ENCODE peak calls at places on chromosomes 4 and X, in ten cellular contexts. V, F, I, W, R, C, B, L, T and G are unnamed samples.

GRCh38 chr4:88477229-88477860 is 20.4 kb downstream of the HERC5 start:
- DNase-seq in T (no peak), W (no peak), R (no peak), L (no peak), F (no peak), B (no peak), C (no peak), V (no peak), I (no peak), G (no peak)

GRCh38 chr4:145731026-145731425 is 51.1 kb downstream of the C4orf51 start:
- DNase-seq in I (peak; percentile 51), R (no peak), B (no peak), L (peak; percentile 19), T (no peak), C (peak; percentile 93), F (no peak), V (no peak), W (no peak), G (peak; percentile 24)

GRCh38 chr4:36414248-36414647 is 132.8 kb downstream of the DTHD1 start:
- DNase-seq in L (peak; percentile 3), C (no peak), I (peak; percentile 1), W (no peak), V (no peak), R (no peak), F (no peak), B (no peak), T (no peak), G (no peak)

GRCh38 chr4:38930696-38931095 is 63.1 kb downstream of the FAM114A1 start:
- DNase-seq in T (no peak), I (no peak), B (no peak), L (no peak), W (no peak), F (no peak), R (no peak), C (no peak), V (no peak), G (no peak)

GRCh38 chr4:30716158-30716557 is 4.0 kb upstream of the PCDH7 start:
- DNase-seq in I (peak; percentile 13), W (no peak), V (no peak), B (no peak), F (peak; percentile 33), R (no peak), C (peak; percentile 79), L (peak; percentile 59), T (no peak), G (peak; percentile 26)

GRCh38 chr4:41517747-41518146 is 20.2 kb upstream of the LIMCH1 start:
- DNase-seq in W (no peak), I (no peak), L (no peak), T (no peak), R (no peak), F (no peak), B (no peak), V (no peak), C (no peak), G (no peak)

GRCh38 chrX:41312786-41313185 is 21.2 kb upstream of the DDX3X start:
- DNase-seq in R (no peak), V (no peak), B (no peak), L (no peak), I (no peak), W (no peak), F (no peak), T (no peak), C (no peak), G (no peak)

GRCh38 chr4:104491826-104492771 is 2.6 kb downstream of the CXXC4 start:
- DNase-seq in V (peak; percentile 22), R (peak; percentile 4), B (no peak), F (no peak), I (no peak), W (peak; percentile 20), L (peak; percentile 72), T (no peak), C (peak; percentile 82), G (peak; percentile 0)

GRCh38 chr4:129929052-129929451 is 833.1 kb downstream of the C4orf33 start:
- DNase-seq in R (no peak), L (no peak), T (no peak), V (no peak), B (no peak), C (peak; percentile 47), W (peak; percentile 5), I (peak; percentile 2), F (no peak), G (no peak)

GRCh38 chr4:144580421-144580820 is 65.5 kb upstream of the HHIP start:
- DNase-seq in W (no peak), B (no peak), F (no peak), C (no peak), I (no peak), V (no peak), R (no peak), L (no peak), T (no peak), G (no peak)

GRCh38 chr4:104743141-104743748 is 248.6 kb upstream of the CXXC4 start:
- DNase-seq in I (no peak), V (no peak), T (no peak), W (no peak), C (no peak), F (no peak), L (no peak), B (no peak), R (no peak), G (no peak)

GRCh38 chrX:110741213-110741796 is 54.3 kb downstream of the CHRDL1 start:
- DNase-seq in I (no peak), L (no peak), T (no peak), F (peak; percentile 63), W (no peak), R (peak; percentile 2), V (no peak), B (no peak), C (no peak), G (peak; percentile 86)

GRCh38 chrX:16033336-16033735 is 90.0 kb upstream of the GRPR start:
- DNase-seq in L (no peak), F (peak; percentile 17), W (no peak), B (no peak), I (no peak), C (no peak), T (no peak), V (no peak), R (no peak), G (no peak)

GRCh38 chr4:8330821-8331566 is 61.4 kb downstream of the HTRA3 start:
- DNase-seq in R (no peak), B (no peak), V (peak; percentile 33), C (no peak), L (no peak), F (peak; percentile 31), T (no peak), W (no peak), I (no peak), G (no peak)

GRCh38 chr4:4866833-4867744 is 7.6 kb downstream of the MSX1 start:
- DNase-seq in L (no peak), B (no peak), C (no peak), I (no peak), T (no peak), W (peak; percentile 61), R (no peak), V (no peak), F (no peak), G (no peak)

GRCh38 chr4:2516635-2517034 is 19.8 kb upstream of the FAM193A start:
- DNase-seq in I (no peak), T (no peak), R (no peak), C (no peak), B (no peak), W (no peak), V (no peak), F (no peak), L (no peak), G (no peak)

GRCh38 chrX:16320765-16321355 is 153.6 kb downstream of the MAGEB17 start:
- DNase-seq in I (no peak), B (no peak), R (no peak), V (no peak), F (peak; percentile 24), L (no peak), W (no peak), C (no peak), T (no peak), G (peak; percentile 66)